ENCODE peak calls at places on chromosome 16, in nine cellular contexts. V, A, U, E, C, S, J, Y and G are unnamed samples.
A peak's percentile ranks its signal among the peaks of the same experiment; 100 is the strongest.

GRCh38 chr16:78742501-78743283 is 643.2 kb downstream of the WWOX start:
- DNase-seq in V (peak; percentile 33), A (no peak), U (peak; percentile 75), E (peak; percentile 70), C (no peak), S (no peak), J (no peak), Y (no peak), G (no peak)

GRCh38 chr16:1674751-1675664 is 3.1 kb upstream of the JPT2 start:
- DNase-seq in V (no peak), A (no peak), U (no peak), E (no peak), C (no peak), S (no peak), J (no peak), Y (peak; percentile 71), G (peak; percentile 39)

GRCh38 chr16:19680972-19681371 is 37.1 kb downstream of the KNOP1 start:
- DNase-seq in V (no peak), A (no peak), U (no peak), E (no peak), C (no peak), S (no peak), J (no peak), Y (no peak), G (no peak)

GRCh38 chr16:8370374-8371015 is 219.8 kb downstream of the TMEM114 start:
- DNase-seq in V (no peak), A (no peak), U (no peak), E (no peak), C (no peak), S (no peak), J (peak; percentile 18), Y (peak; percentile 45), G (no peak)

GRCh38 chr16:88325976-88326375 is 56.8 kb upstream of the ZNF469 start:
- DNase-seq in V (no peak), A (no peak), U (no peak), E (no peak), C (no peak), S (no peak), J (no peak), Y (no peak), G (no peak)

GRCh38 chr16:2178321-2179106 is 17.9 kb downstream of the CASKIN1 start:
- DNase-seq in V (peak; percentile 32), A (no peak), U (peak; percentile 38), E (peak; percentile 49), C (no peak), S (no peak), J (peak; percentile 60), Y (peak; percentile 30), G (no peak)

GRCh38 chr16:85611205-85611454 is 2.0 kb upstream of the GSE1 start:
- DNase-seq in V (no peak), A (peak; percentile 42), U (no peak), E (no peak), C (no peak), S (no peak), J (peak; percentile 62), Y (no peak), G (no peak)

GRCh38 chr16:3264137-3265036 is 8.0 kb upstream of the MEFV start:
- DNase-seq in V (peak; percentile 98), A (peak; percentile 98), U (peak; percentile 99), E (peak; percentile 97), C (peak; percentile 99), S (peak; percentile 96), J (peak; percentile 94), Y (peak; percentile 99), G (peak; percentile 93)

GRCh38 chr16:27444015-27444414 is 42.0 kb downstream of the IL21R start:
- DNase-seq in V (no peak), A (no peak), U (no peak), E (no peak), C (no peak), S (no peak), J (no peak), Y (peak; percentile 65), G (no peak)

GRCh38 chr16:27724491-27724878 is 174.5 kb downstream of the KATNIP start:
- DNase-seq in V (no peak), A (no peak), U (no peak), E (no peak), C (peak; percentile 73), S (no peak), J (no peak), Y (no peak), G (no peak)

GRCh38 chr16:21608647-21609328 is 9.4 kb downstream of the METTL9 start:
- DNase-seq in V (peak; percentile 30), A (no peak), U (no peak), E (no peak), C (no peak), S (no peak), J (no peak), Y (peak; percentile 35), G (no peak)

GRCh38 chr16:69520800-69521602 is 44.8 kb upstream of the NFAT5 start:
- DNase-seq in V (no peak), A (no peak), U (no peak), E (no peak), C (no peak), S (no peak), J (no peak), Y (peak; percentile 43), G (no peak)

GRCh38 chr16:83336630-83337029 is 471.1 kb upstream of the HSBP1 start:
- DNase-seq in V (no peak), A (no peak), U (no peak), E (no peak), C (no peak), S (no peak), J (no peak), Y (peak; percentile 86), G (peak; percentile 82)

GRCh38 chr16:86942469-86943175 is 364.3 kb downstream of the FOXL1 start:
- DNase-seq in V (no peak), A (no peak), U (no peak), E (no peak), C (no peak), S (no peak), J (no peak), Y (no peak), G (no peak)

GRCh38 chr16:85752511-85753420 is 1.9 kb upstream of the C16orf74 start:
- DNase-seq in V (no peak), A (peak; percentile 27), U (no peak), E (no peak), C (no peak), S (no peak), J (no peak), Y (peak; percentile 57), G (no peak)

GRCh38 chr16:49596699-49597291 is 223.2 kb downstream of the C16orf78 start:
- DNase-seq in V (no peak), A (no peak), U (no peak), E (peak; percentile 22), C (no peak), S (no peak), J (no peak), Y (no peak), G (no peak)

GRCh38 chr16:14020141-14020540 is 51.0 kb upstream of the MRTFB start:
- DNase-seq in V (no peak), A (no peak), U (no peak), E (no peak), C (no peak), S (no peak), J (peak; percentile 52), Y (no peak), G (no peak)

GRCh38 chr16:84175351-84176081 is 11.3 kb downstream of the TAF1C start:
- DNase-seq in V (peak; percentile 36), A (no peak), U (peak; percentile 71), E (peak; percentile 55), C (no peak), S (no peak), J (no peak), Y (peak; percentile 45), G (no peak)